ENCODE peak calls at places on chromosomes 7 and 10, in seven cellular contexts. R, X, J, W, P, H and Y are unnamed samples.

GRCh38 chr7:29995652-29996051 is 6.1 kb upstream of the SCRN1 start:
- DNase-seq in R (no peak), X (no peak), J (no peak), W (no peak), P (no peak), H (no peak), Y (no peak)

GRCh38 chr10:8301831-8302230 is 247.3 kb downstream of the GATA3 start:
- DNase-seq in R (no peak), X (no peak), J (no peak), W (no peak), P (no peak), H (no peak), Y (no peak)

GRCh38 chr10:118528426-118528825 is 67.0 kb downstream of the PRLHR start:
- DNase-seq in R (no peak), X (no peak), J (no peak), W (no peak), P (no peak), H (no peak), Y (no peak)

GRCh38 chr7:128052404-128052803 is 21.2 kb upstream of the LRRC4 start:
- DNase-seq in R (no peak), X (no peak), J (no peak), W (no peak), P (no peak), H (no peak), Y (no peak)

GRCh38 chr7:68250143-68250542 is 1253.5 kb downstream of the TYW1 start:
- DNase-seq in R (no peak), X (no peak), J (no peak), W (no peak), P (no peak), H (no peak), Y (no peak)

GRCh38 chr10:46523881-46524470 is 32.5 kb downstream of the GPRIN2 start:
- DNase-seq in R (no peak), X (no peak), J (no peak), W (no peak), P (no peak), H (no peak), Y (peak)

GRCh38 chr7:77935652-77936348 is 137.2 kb downstream of the PHTF2 start:
- DNase-seq in R (no peak), X (no peak), J (no peak), W (no peak), P (no peak), H (no peak), Y (no peak)

GRCh38 chr7:99312316-99313203 is 13.1 kb upstream of the ARPC1A start:
- DNase-seq in R (peak), X (peak), J (peak), W (peak), P (peak), H (peak), Y (no peak)

GRCh38 chr10:124743188-124744046 is 761 bp downstream of the FAM53B start:
- DNase-seq in R (no peak), X (no peak), J (no peak), W (peak), P (no peak), H (no peak), Y (no peak)

GRCh38 chr7:29300649-29301048 is 106.1 kb downstream of the CHN2 start:
- DNase-seq in R (no peak), X (no peak), J (no peak), W (no peak), P (no peak), H (no peak), Y (no peak)

GRCh38 chr7:3805151-3805550 is 504.1 kb downstream of the SDK1 start:
- DNase-seq in R (no peak), X (no peak), J (no peak), W (no peak), P (no peak), H (no peak), Y (no peak)

GRCh38 chr7:139683137-139683871 is 94.5 kb downstream of the HIPK2 start:
- DNase-seq in R (no peak), X (no peak), J (no peak), W (no peak), P (no peak), H (no peak), Y (no peak)

GRCh38 chr7:155590215-155591023 is 44.1 kb upstream of the CNPY1 start:
- DNase-seq in R (no peak), X (peak), J (peak), W (no peak), P (no peak), H (no peak), Y (no peak)

GRCh38 chr10:76202777-76203176 is 771.4 kb downstream of the LRMDA start:
- DNase-seq in R (no peak), X (no peak), J (no peak), W (no peak), P (no peak), H (no peak), Y (no peak)

GRCh38 chr7:517848-518629 is 1.6 kb downstream of the PDGFA start:
- DNase-seq in R (no peak), X (no peak), J (peak), W (no peak), P (peak), H (peak), Y (peak)

GRCh38 chr7:116093516-116094301 is 63.1 kb upstream of the TFEC start:
- DNase-seq in R (no peak), X (no peak), J (no peak), W (no peak), P (no peak), H (no peak), Y (no peak)

GRCh38 chr10:102289356-102289755 is 44.0 kb downstream of the GBF1 start:
- DNase-seq in R (no peak), X (no peak), J (no peak), W (no peak), P (no peak), H (no peak), Y (no peak)

GRCh38 chr7:33185786-33186185 is 56.4 kb downstream of the BBS9 start:
- DNase-seq in R (no peak), X (peak), J (no peak), W (no peak), P (no peak), H (no peak), Y (no peak)

GRCh38 chr7:50940621-50941020 is 157.9 kb upstream of the GRB10 start:
- DNase-seq in R (no peak), X (no peak), J (no peak), W (no peak), P (no peak), H (no peak), Y (no peak)

GRCh38 chr7:56074371-56074791 is 10.3 kb downstream of the SUMF2 start:
- DNase-seq in R (peak), X (peak), J (peak), W (peak), P (peak), H (peak), Y (peak)

GRCh38 chr10:73801253-73801590 is 10.2 kb downstream of the NDST2 start:
- DNase-seq in R (no peak), X (no peak), J (no peak), W (no peak), P (no peak), H (no peak), Y (no peak)

GRCh38 chr7:30143748-30144251 is 9.0 kb downstream of the MTURN start:
- DNase-seq in R (no peak), X (peak), J (no peak), W (no peak), P (no peak), H (no peak), Y (no peak)

GRCh38 chr7:112110651-112111050 is 95.5 kb downstream of the DOCK4 start:
- DNase-seq in R (no peak), X (no peak), J (no peak), W (no peak), P (no peak), H (no peak), Y (no peak)

GRCh38 chr10:31004611-31005193 is 27.0 kb downstream of the ZNF438 start:
- DNase-seq in R (no peak), X (no peak), J (no peak), W (no peak), P (no peak), H (no peak), Y (no peak)